ENCODE peak calls at places on chromosomes 11 and 22, in seven cellular contexts. G is NAMALWA; E is Caco-2; O is endodermal cell; J is HS-27A; W is activated CD4-positive, alpha-beta T cell treated with anti-CD3 and anti-CD28 coated beads for 24 hours; Y is stimulated activated CD4-positive, alpha-beta T cell treated with anti-CD3 and anti-CD28 coated beads, Interleukin-1b, Interleukin-23, amount 100 ng/mL, for 24 hours. V is an unnamed sample.

GRCh38 chr22:41991111-41991510 is 7.5 kb upstream of the WBP2NL start:
- DNase-seq in O (peak), W (no peak), E (no peak), Y (no peak), J (no peak), G (no peak), V (no peak)

GRCh38 chr11:76823481-76824028 is 37.2 kb upstream of the ACER3 start:
- DNase-seq in G (no peak), W (no peak), J (peak), Y (no peak), O (peak), E (no peak), V (no peak)

GRCh38 chr11:8168485-8169257 is at the start of gene RIC3:
- DNase-seq in G (no peak), E (no peak), W (peak), Y (peak), O (peak), J (no peak), V (no peak)

GRCh38 chr22:32793604-32794003 is 7.9 kb upstream of the TIMP3 start:
- DNase-seq in J (no peak), G (no peak), O (no peak), E (no peak), W (no peak), Y (no peak), V (no peak)

GRCh38 chr11:47583844-47584243 is 2.6 kb upstream of the FAM180B start:
- DNase-seq in E (no peak), O (no peak), J (no peak), G (no peak), W (no peak), Y (no peak), V (no peak)

GRCh38 chr11:71080239-71081097 is 171.9 kb downstream of the SHANK2 start:
- DNase-seq in W (peak), J (peak), G (peak), E (peak), O (peak), Y (peak), V (no peak)

GRCh38 chr22:17592201-17592600 is 28.9 kb downstream of the SLC25A18 start:
- DNase-seq in G (no peak), E (no peak), Y (no peak), W (no peak), O (no peak), J (no peak), V (no peak)

GRCh38 chr11:27524155-27524554 is 17.6 kb upstream of the LIN7C start:
- DNase-seq in J (peak), W (no peak), E (peak), O (peak), Y (no peak), G (peak), V (peak)

GRCh38 chr11:9760180-9760550 is 96.3 kb downstream of the SWAP70 start:
- DNase-seq in E (no peak), J (no peak), G (no peak), Y (no peak), O (no peak), W (no peak), V (no peak)

GRCh38 chr11:120183701-120184141 is 27.1 kb upstream of the OAF start:
- DNase-seq in W (no peak), J (no peak), O (peak), G (no peak), E (no peak), Y (no peak), V (no peak)

GRCh38 chr11:57410287-57410686 is 16.6 kb downstream of the SLC43A3 start:
- DNase-seq in E (no peak), W (no peak), Y (no peak), J (peak), O (no peak), G (no peak), V (no peak)

GRCh38 chr11:64245797-64246623 is 733 bp downstream of the PPP1R14B start:
- DNase-seq in O (peak), E (peak), G (peak), W (peak), Y (no peak), J (peak), V (no peak)

GRCh38 chr11:7081441-7081840 is 7.4 kb upstream of the RBMXL2 start:
- DNase-seq in O (no peak), J (no peak), E (no peak), G (no peak), Y (no peak), W (no peak), V (no peak)

GRCh38 chr11:36213050-36213840 is 76.0 kb downstream of the COMMD9 start:
- DNase-seq in J (no peak), G (no peak), Y (no peak), O (no peak), E (no peak), W (no peak), V (peak)

GRCh38 chr11:111438846-111439520 is 59.9 kb upstream of the POU2AF1 start:
- DNase-seq in O (no peak), E (no peak), J (no peak), W (no peak), G (peak), Y (no peak), V (no peak)

GRCh38 chr11:65419460-65419772 is 3.2 kb upstream of the NEAT1 start:
- DNase-seq in J (no peak), Y (no peak), O (no peak), G (no peak), E (no peak), W (no peak), V (no peak)

GRCh38 chr11:87228820-87229219 is 191.1 kb downstream of the TMEM135 start:
- DNase-seq in W (no peak), J (no peak), Y (no peak), E (no peak), G (no peak), O (no peak), V (no peak)

GRCh38 chr11:68784653-68785052 is 33.3 kb upstream of the TESMIN start:
- DNase-seq in E (no peak), G (no peak), W (no peak), J (no peak), Y (no peak), O (no peak), V (no peak)

GRCh38 chr11:45301537-45302246 is 15.6 kb upstream of the SYT13 start:
- DNase-seq in O (no peak), G (peak), J (no peak), Y (no peak), E (no peak), W (no peak), V (no peak)

GRCh38 chr22:23180893-23181762 is 819 bp downstream of the BCR start:
- DNase-seq in J (no peak), G (peak), W (no peak), E (peak), Y (no peak), O (peak), V (no peak)

GRCh38 chr11:64750361-64751054 is 6.6 kb upstream of the RASGRP2 start:
- DNase-seq in Y (no peak), W (no peak), O (no peak), E (no peak), J (no peak), G (no peak), V (no peak)

GRCh38 chr11:45537617-45538016 is 127.8 kb downstream of the CHST1 start:
- DNase-seq in E (no peak), W (no peak), Y (no peak), O (no peak), J (no peak), G (no peak), V (no peak)

GRCh38 chr22:29871684-29872083 is 11.3 kb upstream of the MTMR3 start:
- DNase-seq in J (no peak), Y (no peak), W (no peak), O (peak), G (no peak), E (no peak), V (peak)

GRCh38 chr11:44453213-44453612 is 112.2 kb upstream of the CD82 start:
- DNase-seq in Y (no peak), J (no peak), G (no peak), W (no peak), O (no peak), E (no peak), V (no peak)

GRCh38 chr11:70415642-70416395 is 17.5 kb downstream of the CTTN start:
- DNase-seq in O (no peak), J (no peak), G (no peak), E (no peak), Y (no peak), W (no peak), V (no peak)

GRCh38 chr22:43433904-43434600 is 22.2 kb downstream of the MPPED1 start:
- DNase-seq in W (no peak), O (no peak), E (no peak), J (no peak), Y (no peak), G (no peak), V (no peak)

GRCh38 chr22:48080304-48081165 is 1318.1 kb downstream of the TBC1D22A start:
- DNase-seq in E (no peak), W (no peak), Y (no peak), O (no peak), J (no peak), G (no peak), V (no peak)

GRCh38 chr11:27916541-27917100 is 191.3 kb downstream of the KIF18A start:
- DNase-seq in Y (no peak), G (no peak), E (no peak), W (no peak), O (no peak), J (no peak), V (no peak)

GRCh38 chr11:68090706-68091105 is 30.5 kb downstream of the CHKA start:
- DNase-seq in J (no peak), W (no peak), G (no peak), O (no peak), Y (no peak), E (no peak), V (no peak)

GRCh38 chr11:11250470-11250869 is 102.6 kb downstream of the CSNK2A3 start:
- DNase-seq in O (peak), W (no peak), J (no peak), G (no peak), E (peak), Y (no peak), V (no peak)

GRCh38 chr22:50443202-50443601 is 31.6 kb downstream of the SBF1 start:
- DNase-seq in G (no peak), E (no peak), W (no peak), O (no peak), J (no peak), Y (no peak), V (no peak)

GRCh38 chr11:35792148-35792845 is 129.7 kb downstream of the TRIM44 start:
- DNase-seq in O (no peak), E (no peak), W (no peak), J (no peak), Y (no peak), G (no peak), V (peak)

GRCh38 chr11:113162590-113162961 is 151.8 kb upstream of the TTC12 start:
- DNase-seq in E (peak), O (no peak), Y (no peak), W (no peak), G (no peak), J (no peak), V (no peak)

GRCh38 chr11:18452927-18453326 is 2.7 kb upstream of the LDHAL6A start:
- DNase-seq in W (no peak), E (no peak), O (no peak), Y (no peak), J (no peak), G (no peak), V (no peak)

V was measured in DMS 273 treated with DMSO at 0.1 percent for 48 hours.